ENCODE peak calls at places on chromosomes 7 and 10, in seven cellular contexts. R, H, O, E, B, A and I are unnamed samples.

GRCh38 chr10:9579110-9579705 is 1438.5 kb upstream of the CELF2 start:
- DNase-seq in R (no peak), H (peak; percentile 88), O (no peak), E (no peak), B (no peak), A (no peak), I (no peak)

GRCh38 chr10:102287538-102287937 is 42.2 kb downstream of the GBF1 start:
- DNase-seq in R (no peak), H (no peak), O (no peak), E (no peak), B (no peak), A (no peak), I (no peak)

GRCh38 chr10:14621037-14621436 is 153.7 kb downstream of the FAM107B start:
- DNase-seq in R (no peak), H (no peak), O (no peak), E (no peak), B (no peak), A (no peak), I (no peak)

GRCh38 chr10:30639946-30640786 is 10.6 kb upstream of the LYZL2 start:
- DNase-seq in R (no peak), H (peak; percentile 62), O (peak; percentile 86), E (peak; percentile 25), B (peak; percentile 58), A (peak; percentile 42), I (peak; percentile 41)

GRCh38 chr10:87921934-87922688 is 58.7 kb downstream of the PTEN start:
- DNase-seq in R (no peak), H (peak; percentile 18), O (no peak), E (no peak), B (no peak), A (no peak), I (no peak)

GRCh38 chr7:47045169-47045568 is 536.7 kb downstream of the TNS3 start:
- DNase-seq in R (peak; percentile 28), H (no peak), O (peak; percentile 17), E (peak; percentile 9), B (no peak), A (no peak), I (no peak)

GRCh38 chr7:137169282-137169698 is 174.2 kb downstream of the PTN start:
- DNase-seq in R (peak; percentile 49), H (peak; percentile 78), O (peak; percentile 53), E (peak; percentile 59), B (peak; percentile 82), A (peak; percentile 70), I (peak; percentile 61)

GRCh38 chr7:84204655-84205054 is 10.1 kb upstream of the SEMA3A start:
- DNase-seq in R (no peak), H (peak; percentile 66), O (no peak), E (no peak), B (no peak), A (peak; percentile 85), I (no peak)

GRCh38 chr7:22729180-22729579 is 2.2 kb downstream of the IL6 start:
- DNase-seq in R (no peak), H (peak; percentile 18), O (no peak), E (no peak), B (no peak), A (no peak), I (no peak)

GRCh38 chr7:55056068-55056467 is 37.3 kb downstream of the EGFR start:
- DNase-seq in R (no peak), H (no peak), O (no peak), E (no peak), B (no peak), A (no peak), I (no peak)

GRCh38 chr7:51276967-51277366 is 39.6 kb downstream of the COBL start:
- DNase-seq in R (no peak), H (no peak), O (no peak), E (no peak), B (no peak), A (no peak), I (no peak)

GRCh38 chr7:106504620-106505019 is 156.3 kb downstream of the CCDC71L start:
- DNase-seq in R (no peak), H (peak; percentile 10), O (no peak), E (no peak), B (no peak), A (no peak), I (no peak)

GRCh38 chr7:885261-885892 is 9.0 kb downstream of the GET4 start:
- DNase-seq in R (no peak), H (no peak), O (no peak), E (no peak), B (no peak), A (no peak), I (peak; percentile 67)

GRCh38 chr10:28137907-28138880 is 139.3 kb upstream of the ODAD2 start:
- DNase-seq in R (no peak), H (peak; percentile 62), O (peak; percentile 60), E (no peak), B (no peak), A (peak; percentile 41), I (no peak)

GRCh38 chr7:44894881-44895600 is 9.7 kb upstream of the PURB start:
- DNase-seq in R (no peak), H (no peak), O (no peak), E (no peak), B (no peak), A (no peak), I (no peak)

GRCh38 chr7:64625114-64626082 is 40.5 kb upstream of the ZNF107 start:
- DNase-seq in R (no peak), H (no peak), O (no peak), E (no peak), B (no peak), A (no peak), I (peak; percentile 27)

GRCh38 chr7:91787923-91788322 is 92.6 kb downstream of the MTERF1 start:
- DNase-seq in R (no peak), H (no peak), O (no peak), E (no peak), B (no peak), A (no peak), I (no peak)

GRCh38 chr10:35412336-35412735 is 76.0 kb downstream of the CCNY start:
- DNase-seq in R (no peak), H (no peak), O (no peak), E (no peak), B (no peak), A (no peak), I (no peak)

GRCh38 chr10:133260895-133261725 is 15.6 kb downstream of the ADAM8 start:
- DNase-seq in R (peak; percentile 47), H (peak; percentile 44), O (no peak), E (peak; percentile 74), B (peak; percentile 68), A (no peak), I (peak; percentile 90)

GRCh38 chr10:60733189-60733815 is 45.0 kb upstream of the CDK1 start:
- DNase-seq in R (peak; percentile 66), H (peak; percentile 35), O (no peak), E (peak; percentile 74), B (peak; percentile 74), A (no peak), I (peak; percentile 89)

GRCh38 chr10:6255548-6256061 is 52.9 kb downstream of the PFKFB3 start:
- DNase-seq in R (no peak), H (no peak), O (no peak), E (no peak), B (no peak), A (no peak), I (no peak)

GRCh38 chr10:70672165-70672992 is at the start of gene ADAMTS14:
- DNase-seq in R (peak; percentile 58), H (peak; percentile 41), O (no peak), E (peak; percentile 36), B (peak; percentile 80), A (no peak), I (peak; percentile 91)

GRCh38 chr10:66045859-66046258 is 880.0 kb upstream of the LRRTM3 start:
- DNase-seq in R (no peak), H (no peak), O (no peak), E (no peak), B (no peak), A (no peak), I (no peak)

GRCh38 chr10:15188629-15189028 is 20.1 kb upstream of the NMT2 start:
- DNase-seq in R (no peak), H (no peak), O (no peak), E (no peak), B (no peak), A (no peak), I (no peak)

GRCh38 chr10:131056781-131057180 is 254.7 kb downstream of the TCERG1L start:
- DNase-seq in R (no peak), H (no peak), O (no peak), E (no peak), B (no peak), A (no peak), I (no peak)

GRCh38 chr10:45580371-45580770 is 92.2 kb downstream of the ZFAND4 start:
- DNase-seq in R (no peak), H (no peak), O (peak; percentile 33), E (no peak), B (no peak), A (no peak), I (no peak)
- H3K4me3 ChIP-seq in R (no peak overlapping the region), H (peak overlapping the region; percentile 34), O (no peak overlapping the region), E (no peak overlapping the region), B (no peak overlapping the region), A (no peak overlapping the region), I (no peak overlapping the region)

DNA sequence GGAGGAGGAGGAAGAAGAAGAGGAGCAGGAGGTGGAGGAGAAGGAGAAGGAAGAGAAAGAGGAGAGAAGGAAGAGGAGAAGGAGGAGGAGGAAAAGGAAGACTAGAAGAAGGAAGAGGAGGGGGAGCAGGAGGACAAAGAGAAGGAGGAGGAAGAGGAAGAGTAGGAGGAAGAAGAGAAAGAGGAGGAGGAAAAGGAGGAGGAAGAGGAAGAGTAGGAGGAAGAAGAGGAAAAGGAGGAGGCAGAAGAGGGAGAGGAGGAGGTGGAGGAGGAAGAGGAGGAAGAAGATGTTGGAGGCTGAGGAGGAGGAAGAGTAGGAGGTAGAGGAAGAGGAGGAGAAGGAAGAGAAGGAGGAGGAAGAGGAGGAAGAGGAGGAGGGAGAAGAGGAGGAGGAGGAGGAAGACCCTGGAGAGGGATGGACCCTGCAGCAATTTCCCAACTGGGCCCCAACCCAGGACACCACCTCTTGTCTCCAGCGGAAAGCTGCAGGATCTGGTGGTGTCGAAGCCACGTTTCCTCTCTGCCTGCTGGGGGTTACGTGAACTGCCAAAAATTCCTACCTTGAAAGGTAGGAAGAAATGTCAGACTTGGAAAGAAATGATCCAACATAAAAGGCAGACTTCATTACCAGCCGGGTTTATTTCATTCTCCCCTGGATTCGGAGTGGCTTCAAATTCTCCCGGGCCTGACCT is 38.9 kb downstream of the COL26A1 start:
- DNase-seq in R (no peak), H (no peak), O (no peak), E (no peak), B (no peak), A (no peak), I (no peak)
- H3K4me3 ChIP-seq in R (no peak overlapping the region), H (peak overlapping the region; percentile 29), O (no peak overlapping the region), E (no peak overlapping the region), B (peak overlapping the region; percentile 17), A (no peak overlapping the region), I (no peak overlapping the region)

DNA sequence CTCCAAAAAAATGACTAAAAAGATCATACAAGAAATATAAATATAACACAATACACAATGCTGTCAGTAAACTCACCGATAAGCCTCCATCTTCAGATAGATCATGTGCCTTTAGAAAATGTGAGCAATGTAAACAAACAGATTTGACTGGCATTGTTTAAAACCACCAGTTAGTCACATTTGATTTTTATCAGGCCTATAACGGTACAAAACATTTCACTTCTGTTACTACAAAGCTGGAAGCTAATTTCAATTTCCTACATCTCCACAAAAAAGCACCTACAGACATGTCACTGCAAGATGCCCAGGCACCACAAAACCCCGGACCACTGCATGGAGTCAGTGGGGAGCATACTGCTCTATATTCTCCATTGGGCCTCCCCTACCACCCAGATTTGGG is 18.9 kb downstream of the SGMS1 start:
- DNase-seq in R (no peak), H (peak; percentile 9), O (peak; percentile 78), E (no peak), B (no peak), A (no peak), I (no peak)
- H3K4me3 ChIP-seq in R (no peak overlapping the region), H (no peak overlapping the region), O (no peak overlapping the region), E (no peak overlapping the region), B (no peak overlapping the region), A (no peak overlapping the region), I (no peak overlapping the region)

GRCh38 chr7:155230169-155230593 is 67.5 kb upstream of the INSIG1 start:
- DNase-seq in R (no peak), H (peak; percentile 91), O (no peak), E (peak; percentile 13), B (peak; percentile 40), A (peak; percentile 97), I (peak; percentile 77)
- H3K4me3 ChIP-seq in R (no peak overlapping the region), H (no peak overlapping the region), O (no peak overlapping the region), E (no peak overlapping the region), B (no peak overlapping the region), A (no peak overlapping the region), I (no peak overlapping the region)